ENCODE peak calls at places on chromosome 19, in eight cellular contexts. B, I, E, A, G, C, J and F are unnamed samples.

GRCh38 chr19:21765151-21765550 is 2.2 kb downstream of the ZNF100 start:
- DNase-seq in C (no peak), B (no peak), I (no peak), G (no peak), E (no peak), A (peak; percentile 4), J (no peak), F (peak; percentile 15)

GRCh38 chr19:33819875-33820781 is 23.5 kb downstream of the KCTD15 start:
- DNase-seq in I (peak; percentile 87), B (peak; percentile 89), A (peak; percentile 35), C (peak; percentile 68), E (peak; percentile 91), J (no peak), G (peak; percentile 88), F (no peak)

GRCh38 chr19:10744848-10745293 is 27.0 kb downstream of the DNM2 start:
- DNase-seq in G (peak; percentile 44), I (no peak), B (peak; percentile 70), E (no peak), J (no peak), A (no peak), C (no peak), F (no peak)

GRCh38 chr19:55406869-55407624 is 541 bp downstream of the UBE2S start:
- DNase-seq in A (peak; percentile 41), B (peak; percentile 73), I (peak; percentile 38), C (peak; percentile 43), G (peak; percentile 46), J (no peak), E (peak; percentile 53), F (no peak)

GRCh38 chr19:31231181-31231580 is 118.1 kb downstream of the TSHZ3 start:
- DNase-seq in J (no peak), C (peak; percentile 7), A (no peak), B (no peak), G (no peak), I (no peak), E (no peak), F (no peak)

GRCh38 chr19:14661372-14661924 is 13.2 kb downstream of the ADGRE3 start:
- DNase-seq in B (no peak), J (no peak), G (no peak), C (no peak), I (no peak), A (no peak), E (no peak), F (no peak)

GRCh38 chr19:47419789-47420188 is 462 bp upstream of the MEIS3 start:
- DNase-seq in J (no peak), E (no peak), I (no peak), B (no peak), C (no peak), A (no peak), G (no peak), F (no peak)

GRCh38 chr19:18501832-18502231 is 20.0 kb downstream of the ELL start:
- DNase-seq in A (no peak), J (no peak), G (peak; percentile 74), I (peak; percentile 81), E (no peak), B (no peak), C (no peak), F (no peak)

GRCh38 chr19:51547397-51548212 is 16.1 kb upstream of the SIGLEC6 start:
- DNase-seq in I (no peak), G (no peak), E (peak; percentile 61), A (no peak), B (no peak), J (no peak), C (peak; percentile 11), F (no peak)

GRCh38 chr19:49690656-49691242 is at the start of gene CPT1C:
- DNase-seq in C (peak; percentile 69), I (peak; percentile 79), G (peak; percentile 79), B (no peak), A (peak; percentile 74), E (peak; percentile 83), J (peak; percentile 93), F (no peak)

GRCh38 chr19:1917926-1918325 is 12.7 kb downstream of the ADAT3 start:
- DNase-seq in G (no peak), E (no peak), I (no peak), J (no peak), C (no peak), B (no peak), A (no peak), F (no peak)

GRCh38 chr19:2524361-2524839 is 48.5 kb downstream of the GADD45B start:
- DNase-seq in E (no peak), I (no peak), A (no peak), J (no peak), C (no peak), B (no peak), G (no peak), F (no peak)

GRCh38 chr19:14529254-14530004 is at the start of gene TECR:
- DNase-seq in G (peak; percentile 100), A (peak; percentile 100), B (peak; percentile 100), I (peak; percentile 100), E (peak; percentile 100), J (peak; percentile 100), C (peak; percentile 100), F (peak; percentile 100)

GRCh38 chr19:54570316-54570715 is 3.3 kb upstream of the LILRA2 start:
- DNase-seq in I (no peak), B (no peak), C (no peak), G (no peak), J (no peak), A (no peak), E (no peak), F (no peak)

GRCh38 chr19:27972291-27973040 is 1240.5 kb downstream of the UQCRFS1 start:
- DNase-seq in E (peak; percentile 38), J (no peak), I (no peak), B (no peak), A (peak; percentile 35), C (peak; percentile 51), G (no peak), F (no peak)

GRCh38 chr19:38250821-38251563 is 5.2 kb downstream of the PPP1R14A start:
- DNase-seq in G (peak; percentile 60), C (peak; percentile 29), I (peak; percentile 77), A (no peak), J (peak; percentile 72), B (peak; percentile 72), E (peak; percentile 73), F (no peak)

GRCh38 chr19:15288146-15288963 is 44.0 kb downstream of the BRD4 start:
- DNase-seq in A (peak; percentile 55), I (no peak), J (peak; percentile 87), B (peak; percentile 72), C (no peak), E (no peak), G (peak; percentile 41), F (no peak)

GRCh38 chr19:44603201-44603945 is 10.0 kb upstream of the IGSF23 start:
- DNase-seq in J (no peak), C (peak; percentile 98), B (no peak), G (no peak), A (peak; percentile 95), I (no peak), E (peak; percentile 83), F (no peak)

GRCh38 chr19:15212682-15213081 is 11.9 kb upstream of the NOTCH3 start:
- DNase-seq in G (no peak), A (no peak), B (no peak), J (no peak), E (no peak), C (no peak), I (no peak), F (no peak)

GRCh38 chr19:10784257-10784656 is 51.8 kb downstream of the TMED1 start:
- DNase-seq in A (no peak), J (no peak), E (no peak), B (no peak), C (no peak), G (no peak), I (no peak), F (no peak)

GRCh38 chr19:7925171-7925837 is 631 bp downstream of the CTXN1 start:
- DNase-seq in E (peak; percentile 77), I (peak; percentile 85), A (peak; percentile 67), B (peak; percentile 80), J (no peak), C (peak; percentile 67), G (peak; percentile 68), F (no peak)

DNA sequence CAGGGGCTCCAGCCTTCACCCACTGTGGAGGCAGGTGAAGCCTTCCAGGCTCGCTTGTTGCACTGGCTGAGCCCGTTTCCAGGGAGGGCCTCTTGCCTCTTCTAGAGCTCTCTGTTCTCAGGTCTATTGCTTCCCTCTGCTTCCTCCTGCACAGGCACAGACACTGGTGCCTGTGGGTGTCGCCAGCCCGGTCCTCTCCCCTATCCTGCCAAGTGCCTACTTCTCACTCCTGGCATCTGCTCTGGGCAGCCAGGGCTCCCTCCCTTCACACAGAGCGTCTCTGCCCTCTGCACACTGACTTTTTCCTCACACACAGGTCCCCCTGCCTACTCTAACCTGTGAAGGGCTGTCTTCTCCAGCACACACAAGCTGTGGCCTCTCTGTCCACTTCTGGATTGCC is 60.3 kb downstream of the SLC7A9 start:
- DNase-seq in I (no peak), B (no peak), A (no peak), J (no peak), G (no peak), C (no peak), E (no peak), F (no peak)
- TF ChIP-seq CTCF in I (no peak), B (no peak), A (no peak), J (no peak), G (no peak), C (no peak), E (no peak), F (no peak)

GRCh38 chr19:16928351-16928750 is 39.6 kb downstream of the F2RL3 start:
- DNase-seq in C (no peak), I (no peak), J (no peak), B (no peak), G (no peak), E (no peak), A (no peak), F (no peak)
- H3K4me3 ChIP-seq in C (no peak overlapping the region), I (no peak overlapping the region), J (no peak overlapping the region), B (no peak overlapping the region), G (no peak overlapping the region), E (no peak overlapping the region), A (no peak overlapping the region), F (no peak overlapping the region)

DNA sequence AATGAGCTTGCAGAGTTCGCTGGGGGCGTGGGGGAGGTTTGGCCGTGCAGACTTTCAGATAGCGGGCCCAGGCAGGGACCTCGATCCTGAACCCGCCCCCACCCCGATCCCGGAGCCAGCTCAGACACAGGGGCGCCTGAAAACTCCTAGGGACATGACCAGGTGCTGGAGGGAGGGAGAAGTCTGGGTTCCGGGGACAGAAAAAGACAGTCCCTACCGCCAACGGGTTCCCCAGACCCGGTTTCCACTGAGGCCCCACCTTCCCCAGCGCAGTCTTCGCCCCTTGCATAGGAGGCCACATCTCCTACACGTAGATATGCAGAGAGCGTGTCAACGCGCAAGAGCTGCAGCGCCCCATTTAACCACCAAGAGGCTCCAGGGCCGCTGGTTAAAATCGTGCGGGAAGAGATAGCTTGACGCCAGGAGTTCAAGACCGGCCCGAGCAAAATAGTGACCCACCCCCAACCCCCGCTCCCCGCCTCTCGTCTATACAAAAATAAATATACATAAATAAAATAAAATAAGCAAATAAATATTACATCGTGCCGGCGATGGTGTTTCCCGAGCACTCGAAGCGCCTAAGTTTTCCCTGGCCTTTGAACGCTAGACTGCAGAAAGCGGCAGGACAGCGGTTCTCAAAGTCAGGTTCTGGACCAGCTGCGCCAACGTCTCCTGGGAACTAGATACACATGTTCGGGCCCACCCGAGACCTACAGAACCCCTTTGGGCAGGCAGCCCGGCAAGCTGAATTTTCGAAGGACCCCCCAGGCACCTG is 8.3 kb downstream of the CCDC8 start:
- DNase-seq in I (peak; percentile 50), E (peak; percentile 81), G (no peak), J (no peak), C (no peak), A (peak; percentile 53), B (peak; percentile 47), F (no peak)
- TF ChIP-seq CTCF in I (no peak), E (peak; percentile 37), G (no peak), J (no peak), C (no peak), A (peak; percentile 37), B (no peak), F (no peak)

GRCh38 chr19:53332484-53332883 is 1.1 kb upstream of the ZNF845 start:
- DNase-seq in A (no peak), J (no peak), G (no peak), B (no peak), C (no peak), E (no peak), I (no peak), F (no peak)
- H3K4me3 ChIP-seq in A (peak overlapping the region; percentile 98), J (no peak overlapping the region), G (peak overlapping the region; percentile 68), B (no peak overlapping the region), C (peak overlapping the region; percentile 72), E (peak overlapping the region; percentile 83), I (peak overlapping the region; percentile 76), F (no peak overlapping the region)